ENCODE peak calls at places on chromosomes 3 and 15, in five cellular contexts. One of them, this sample, is unnamed.

GRCh38 chr3:188792788-188793187 is 379.0 kb upstream of the TPRG1 start:
- DNase-seq in right atrium auricular region: no peak
- DNase-seq in ovary: peak; percentile 21
- DNase-seq in RWPE1: no peak
- DNase-seq in cardiac muscle cell: peak; percentile 16
- DNase-seq in this sample: peak; percentile 61

GRCh38 chr3:125010393-125010792 is 45.4 kb downstream of the HEG1 start:
- DNase-seq in right atrium auricular region: no peak
- DNase-seq in ovary: no peak
- DNase-seq in RWPE1: no peak
- DNase-seq in cardiac muscle cell: no peak
- DNase-seq in this sample: no peak

GRCh38 chr3:51942603-51943450 is 664 bp downstream of the PARP3 start:
- DNase-seq in right atrium auricular region: peak; percentile 82
- DNase-seq in ovary: peak; percentile 67
- DNase-seq in RWPE1: peak; percentile 80
- DNase-seq in cardiac muscle cell: no peak
- DNase-seq in this sample: no peak

GRCh38 chr3:16477054-16477453 is 36.4 kb downstream of the RFTN1 start:
- DNase-seq in right atrium auricular region: no peak
- DNase-seq in ovary: no peak
- DNase-seq in RWPE1: no peak
- DNase-seq in cardiac muscle cell: no peak
- DNase-seq in this sample: no peak

GRCh38 chr3:97821413-97821809 is 400 bp upstream of the CRYBG3 start:
- DNase-seq in right atrium auricular region: peak; percentile 67
- DNase-seq in ovary: no peak
- DNase-seq in RWPE1: peak; percentile 13
- DNase-seq in cardiac muscle cell: peak; percentile 62
- DNase-seq in this sample: no peak

GRCh38 chr3:46725663-46726314 is 8.1 kb upstream of the PRSS50 start:
- DNase-seq in right atrium auricular region: peak; percentile 53
- DNase-seq in ovary: no peak
- DNase-seq in RWPE1: no peak
- DNase-seq in cardiac muscle cell: no peak
- DNase-seq in this sample: no peak

GRCh38 chr3:71397046-71397445 is 186.5 kb downstream of the FOXP1 start:
- DNase-seq in right atrium auricular region: no peak
- DNase-seq in ovary: no peak
- DNase-seq in RWPE1: peak; percentile 12
- DNase-seq in cardiac muscle cell: peak; percentile 47
- DNase-seq in this sample: peak; percentile 42

GRCh38 chr15:35455201-35455600 is 90.8 kb downstream of the DPH6 start:
- DNase-seq in right atrium auricular region: no peak
- DNase-seq in ovary: no peak
- DNase-seq in RWPE1: no peak
- DNase-seq in cardiac muscle cell: no peak
- DNase-seq in this sample: no peak

GRCh38 chr3:18409266-18409665 is 15.9 kb downstream of the SATB1 start:
- DNase-seq in right atrium auricular region: no peak
- DNase-seq in ovary: no peak
- DNase-seq in RWPE1: no peak
- DNase-seq in cardiac muscle cell: no peak
- DNase-seq in this sample: no peak

GRCh38 chr3:72310028-72310987 is 525.4 kb upstream of the PROK2 start:
- DNase-seq in right atrium auricular region: no peak
- DNase-seq in ovary: no peak
- DNase-seq in RWPE1: no peak
- DNase-seq in cardiac muscle cell: no peak
- DNase-seq in this sample: no peak

GRCh38 chr15:66774001-66774814 is 72.2 kb downstream of the SMAD6 start:
- DNase-seq in right atrium auricular region: peak; percentile 88
- DNase-seq in ovary: peak; percentile 89
- DNase-seq in RWPE1: peak; percentile 88
- DNase-seq in cardiac muscle cell: peak; percentile 81
- DNase-seq in this sample: peak; percentile 95

GRCh38 chr3:159992601-159993000 is 4.0 kb downstream of the IL12A start:
- DNase-seq in right atrium auricular region: no peak
- DNase-seq in ovary: no peak
- DNase-seq in RWPE1: no peak
- DNase-seq in cardiac muscle cell: no peak
- DNase-seq in this sample: no peak

GRCh38 chr3:126352476-126353454 is 4.4 kb downstream of the KLF15 start:
- DNase-seq in right atrium auricular region: no peak
- DNase-seq in ovary: peak; percentile 30
- DNase-seq in RWPE1: no peak
- DNase-seq in cardiac muscle cell: no peak
- DNase-seq in this sample: no peak

GRCh38 chr3:81554348-81554747 is 207.1 kb downstream of the GBE1 start:
- DNase-seq in right atrium auricular region: no peak
- DNase-seq in ovary: no peak
- DNase-seq in RWPE1: no peak
- DNase-seq in cardiac muscle cell: no peak
- DNase-seq in this sample: no peak

GRCh38 chr3:67327582-67327981 is 326.8 kb downstream of the SUCLG2 start:
- DNase-seq in right atrium auricular region: no peak
- DNase-seq in ovary: no peak
- DNase-seq in RWPE1: no peak
- DNase-seq in cardiac muscle cell: no peak
- DNase-seq in this sample: no peak

GRCh38 chr3:45024601-45025262 is 1.4 kb upstream of the CLEC3B start:
- DNase-seq in right atrium auricular region: no peak
- DNase-seq in ovary: no peak
- DNase-seq in RWPE1: no peak
- DNase-seq in cardiac muscle cell: no peak
- DNase-seq in this sample: no peak

GRCh38 chr15:49152552-49153337 is 2.7 kb downstream of the COPS2 start:
- DNase-seq in right atrium auricular region: no peak
- DNase-seq in ovary: no peak
- DNase-seq in RWPE1: no peak
- DNase-seq in cardiac muscle cell: no peak
- DNase-seq in this sample: no peak

GRCh38 chr3:106025151-106025722 is 156.4 kb upstream of the CBLB start:
- DNase-seq in right atrium auricular region: no peak
- DNase-seq in ovary: no peak
- DNase-seq in RWPE1: no peak
- DNase-seq in cardiac muscle cell: no peak
- DNase-seq in this sample: no peak

GRCh38 chr15:48774484-48774883 is 36.4 kb downstream of the CEP152 start:
- DNase-seq in right atrium auricular region: no peak
- DNase-seq in ovary: no peak
- DNase-seq in RWPE1: no peak
- DNase-seq in cardiac muscle cell: no peak
- DNase-seq in this sample: no peak

GRCh38 chr3:136731274-136731884 is 20.8 kb downstream of the STAG1 start:
- DNase-seq in right atrium auricular region: no peak
- DNase-seq in ovary: no peak
- DNase-seq in RWPE1: no peak
- DNase-seq in cardiac muscle cell: no peak
- DNase-seq in this sample: no peak

GRCh38 chr15:69497634-69498033 is 45.0 kb downstream of the RPLP1 start:
- DNase-seq in right atrium auricular region: no peak
- DNase-seq in ovary: no peak
- DNase-seq in RWPE1: no peak
- DNase-seq in cardiac muscle cell: no peak
- DNase-seq in this sample: no peak

GRCh38 chr15:75234191-75234810 is 23.8 kb upstream of the GOLGA6C start:
- DNase-seq in right atrium auricular region: no peak
- DNase-seq in ovary: no peak
- DNase-seq in RWPE1: no peak
- DNase-seq in cardiac muscle cell: no peak
- DNase-seq in this sample: no peak

GRCh38 chr3:129994883-129995559 is 20.5 kb downstream of the TRH start:
- DNase-seq in right atrium auricular region: no peak
- DNase-seq in ovary: no peak
- DNase-seq in RWPE1: peak; percentile 53
- DNase-seq in cardiac muscle cell: peak; percentile 56
- DNase-seq in this sample: no peak

GRCh38 chr15:35014265-35014664 is 26.2 kb upstream of the ZNF770 start:
- DNase-seq in right atrium auricular region: no peak
- DNase-seq in ovary: no peak
- DNase-seq in RWPE1: no peak
- DNase-seq in cardiac muscle cell: no peak
- DNase-seq in this sample: no peak

GRCh38 chr3:67109651-67110204 is 111.6 kb downstream of the KBTBD8 start:
- DNase-seq in right atrium auricular region: no peak
- DNase-seq in ovary: no peak
- DNase-seq in RWPE1: peak; percentile 15
- DNase-seq in cardiac muscle cell: peak; percentile 59
- DNase-seq in this sample: peak; percentile 52

GRCh38 chr3:161272524-161272923 is 51.4 kb downstream of the NMD3 start:
- DNase-seq in right atrium auricular region: no peak
- DNase-seq in ovary: no peak
- DNase-seq in RWPE1: no peak
- DNase-seq in cardiac muscle cell: no peak
- DNase-seq in this sample: no peak

GRCh38 chr15:57133127-57133968 is 214.9 kb downstream of the TCF12 start:
- DNase-seq in right atrium auricular region: no peak
- DNase-seq in ovary: no peak
- DNase-seq in RWPE1: no peak
- DNase-seq in cardiac muscle cell: no peak
- DNase-seq in this sample: peak; percentile 92

GRCh38 chr3:56812749-56813655 is 11.3 kb upstream of the ARHGEF3 start:
- DNase-seq in right atrium auricular region: no peak
- DNase-seq in ovary: no peak
- DNase-seq in RWPE1: peak; percentile 45
- DNase-seq in cardiac muscle cell: no peak
- DNase-seq in this sample: no peak

GRCh38 chr15:58229297-58229768 is 91.2 kb downstream of the AQP9 start:
- DNase-seq in right atrium auricular region: no peak
- DNase-seq in ovary: no peak
- DNase-seq in RWPE1: no peak
- DNase-seq in cardiac muscle cell: peak; percentile 32
- DNase-seq in this sample: peak; percentile 26

DNA sequence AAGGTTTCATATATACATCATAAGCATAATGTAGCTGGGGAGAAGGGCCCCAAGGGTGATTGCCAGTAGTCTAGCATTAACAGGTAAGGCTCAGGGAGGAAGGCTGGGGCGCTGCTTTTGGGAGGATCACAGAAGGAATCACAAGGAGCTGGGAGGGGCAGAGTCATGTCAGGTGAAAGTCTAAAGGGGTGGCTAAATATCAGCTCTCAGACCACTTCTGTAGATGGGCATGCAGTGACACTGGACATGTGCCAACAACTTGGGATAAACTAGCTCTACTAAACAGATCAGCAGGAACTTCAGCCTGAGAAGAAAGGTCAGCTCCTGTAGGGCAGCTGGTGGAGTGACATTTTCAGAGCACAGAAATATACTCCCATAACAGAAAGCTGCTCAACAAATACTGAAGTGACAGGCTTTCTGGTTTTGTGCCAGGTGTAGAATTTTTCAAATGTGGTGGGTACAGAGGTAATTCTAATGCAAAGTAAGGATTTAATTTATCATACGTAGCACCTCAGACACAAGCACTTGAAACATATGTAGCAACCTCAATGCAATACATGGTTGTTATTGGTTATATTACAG is 79.4 kb downstream of the PEX5L start:
- DNase-seq in right atrium auricular region: no peak
- DNase-seq in ovary: no peak
- DNase-seq in RWPE1: no peak
- DNase-seq in cardiac muscle cell: peak; percentile 46
- DNase-seq in this sample: no peak
- H3K27ac ChIP-seq in right atrium auricular region: no peak overlapping the region
- H3K27ac ChIP-seq in ovary: no peak overlapping the region
- H3K27ac ChIP-seq in RWPE1: no peak overlapping the region
- H3K27ac ChIP-seq in cardiac muscle cell: no peak overlapping the region
- H3K27ac ChIP-seq in this sample: no peak overlapping the region

GRCh38 chr15:96586901-96587300 is 256.4 kb downstream of the NR2F2 start:
- DNase-seq in right atrium auricular region: no peak
- DNase-seq in ovary: no peak
- DNase-seq in RWPE1: no peak
- DNase-seq in cardiac muscle cell: no peak
- DNase-seq in this sample: no peak

GRCh38 chr15:96582473-96582872 is 252.0 kb downstream of the NR2F2 start:
- DNase-seq in right atrium auricular region: no peak
- DNase-seq in ovary: no peak
- DNase-seq in RWPE1: no peak
- DNase-seq in cardiac muscle cell: no peak
- DNase-seq in this sample: no peak

GRCh38 chr15:96583671-96584070 is 253.2 kb downstream of the NR2F2 start:
- DNase-seq in right atrium auricular region: no peak
- DNase-seq in ovary: no peak
- DNase-seq in RWPE1: no peak
- DNase-seq in cardiac muscle cell: no peak
- DNase-seq in this sample: no peak

GRCh38 chr15:96585634-96586386 is 255.3 kb downstream of the NR2F2 start:
- DNase-seq in right atrium auricular region: no peak
- DNase-seq in ovary: no peak
- DNase-seq in RWPE1: no peak
- DNase-seq in cardiac muscle cell: no peak
- DNase-seq in this sample: peak; percentile 46
- TF ChIP-seq CTCF in right atrium auricular region: peak; percentile 62
- TF ChIP-seq CTCF in ovary: no peak
- TF ChIP-seq CTCF in RWPE1: peak; percentile 7
- TF ChIP-seq CTCF in cardiac muscle cell: peak; percentile 40
- TF ChIP-seq CTCF in this sample: peak; percentile 53

GRCh38 chr3:172216843-172217404 is 177.5 kb downstream of the FNDC3B start:
- DNase-seq in right atrium auricular region: no peak
- DNase-seq in ovary: no peak
- DNase-seq in RWPE1: no peak
- DNase-seq in cardiac muscle cell: no peak
- DNase-seq in this sample: no peak
- H3K27ac ChIP-seq in right atrium auricular region: no peak overlapping the region
- H3K27ac ChIP-seq in ovary: no peak overlapping the region
- H3K27ac ChIP-seq in RWPE1: no peak overlapping the region
- H3K27ac ChIP-seq in cardiac muscle cell: no peak overlapping the region
- H3K27ac ChIP-seq in this sample: no peak overlapping the region

DNA sequence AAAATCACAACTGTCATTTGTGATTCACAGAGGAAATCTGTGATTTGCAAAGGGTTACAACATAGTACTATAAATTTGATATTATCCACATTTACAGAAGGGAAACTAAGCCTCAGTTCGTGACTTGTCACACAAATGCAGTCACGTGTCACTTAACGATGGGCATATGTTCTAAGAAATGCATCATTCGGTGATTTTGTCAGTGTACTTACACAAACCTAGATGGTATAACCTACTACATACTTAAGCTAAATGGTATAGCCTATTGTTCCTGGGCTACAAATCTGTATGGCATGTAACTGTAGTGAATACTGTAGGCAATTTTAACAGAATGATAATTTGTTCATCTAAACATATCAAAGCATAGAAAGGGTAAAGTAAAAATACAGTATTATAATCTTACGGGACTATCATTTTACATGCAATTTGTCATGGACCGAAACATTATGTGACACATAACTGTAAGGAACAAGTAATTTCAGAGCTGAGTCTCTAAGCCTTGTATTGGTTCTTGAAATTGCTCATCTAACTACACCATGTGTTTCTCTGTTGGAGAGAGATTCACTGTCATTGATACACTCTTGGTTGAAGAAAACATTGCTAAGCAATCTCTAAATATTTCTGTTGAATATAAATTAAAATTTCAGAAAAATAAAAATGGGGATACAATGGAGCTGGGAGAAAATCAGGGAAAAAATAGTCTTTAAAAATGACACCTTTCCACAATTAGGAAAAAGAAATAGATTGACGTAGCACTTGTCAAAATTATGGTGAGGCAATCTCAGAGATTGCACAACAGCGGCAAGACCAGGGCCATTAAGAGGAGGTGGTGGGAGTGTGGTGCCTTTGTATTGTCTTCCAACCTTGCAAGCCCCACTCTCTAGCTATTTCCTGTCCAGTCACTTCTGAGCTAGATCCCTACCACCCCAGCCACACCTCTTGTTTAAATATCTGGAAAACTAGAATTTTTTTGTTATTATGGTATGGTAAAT is 645.8 kb upstream of the TBL1XR1 start:
- DNase-seq in right atrium auricular region: no peak
- DNase-seq in ovary: no peak
- DNase-seq in RWPE1: no peak
- DNase-seq in cardiac muscle cell: no peak
- DNase-seq in this sample: no peak
- TF ChIP-seq CTCF in right atrium auricular region: no peak
- TF ChIP-seq CTCF in ovary: no peak
- TF ChIP-seq CTCF in RWPE1: no peak
- TF ChIP-seq CTCF in cardiac muscle cell: no peak
- TF ChIP-seq CTCF in this sample: no peak